ENCODE peak calls at places on chromosome 19, in ten cellular contexts. H is naive thymus-derived CD8-positive, alpha-beta T cell; D is activated CD4-positive, CD25-positive, alpha-beta regulatory T cell; V is activated naive CD4-positive, alpha-beta T cell treated with Interleukin-2 at 50 U/mL for 16 hours; T is heart right ventricle; K is astrocyte of the spinal cord; L is T-helper 17 cell; R is NCI-H1092; I is NCI-H345; N is RWPE2. J is an unnamed sample.

GRCh38 chr19:46404039-46404883 is 9.1 kb downstream of the CCDC8 start:
- DNase-seq in H (no peak), D (no peak), V (no peak), T (peak), K (peak), L (no peak), R (no peak), I (no peak), N (no peak), J (no peak)

GRCh38 chr19:35495107-35496064 is 5.1 kb upstream of the KRTDAP start:
- DNase-seq in H (peak), D (peak), V (peak), T (peak), K (peak), L (peak), R (no peak), I (peak), N (no peak), J (peak)

GRCh38 chr19:50323782-50324133 is 5.4 kb downstream of the KCNC3 start:
- DNase-seq in H (no peak), D (no peak), V (no peak), T (no peak), K (no peak), L (no peak), R (no peak), I (no peak), N (no peak), J (no peak)

GRCh38 chr19:34734601-34735103 is 609 bp downstream of the ZNF181 start:
- DNase-seq in H (no peak), D (no peak), V (no peak), T (no peak), K (no peak), L (no peak), R (no peak), I (no peak), N (no peak), J (peak)

GRCh38 chr19:2503521-2504109 is 27.7 kb downstream of the GADD45B start:
- DNase-seq in H (peak), D (peak), V (peak), T (no peak), K (peak), L (peak), R (no peak), I (no peak), N (peak), J (no peak)

GRCh38 chr19:19081642-19082151 is 17.9 kb downstream of the SLC25A42 start:
- DNase-seq in H (no peak), D (no peak), V (no peak), T (peak), K (no peak), L (no peak), R (no peak), I (no peak), N (no peak), J (no peak)

GRCh38 chr19:40589723-40590429 is 11.3 kb upstream of the LTBP4 start:
- DNase-seq in H (no peak), D (no peak), V (no peak), T (no peak), K (no peak), L (no peak), R (no peak), I (no peak), N (no peak), J (no peak)

GRCh38 chr19:38425810-38426466 is at the start of gene RASGRP4:
- DNase-seq in H (peak), D (peak), V (peak), T (peak), K (no peak), L (peak), R (no peak), I (no peak), N (no peak), J (no peak)

GRCh38 chr19:3517638-3518037 is 11.5 kb downstream of the FZR1 start:
- DNase-seq in H (no peak), D (no peak), V (no peak), T (no peak), K (no peak), L (no peak), R (no peak), I (no peak), N (no peak), J (no peak)

GRCh38 chr19:12139885-12140544 is at the start of gene ZNF20:
- DNase-seq in H (peak), D (peak), V (peak), T (peak), K (peak), L (peak), R (peak), I (peak), N (peak), J (peak)

GRCh38 chr19:43476606-43477005 is 11.2 kb upstream of the LYPD3 start:
- DNase-seq in H (no peak), D (no peak), V (no peak), T (no peak), K (peak), L (no peak), R (no peak), I (no peak), N (no peak), J (no peak)

GRCh38 chr19:4327252-4327876 is 11.3 kb downstream of the STAP2 start:
- DNase-seq in H (peak), D (peak), V (peak), T (peak), K (peak), L (peak), R (no peak), I (peak), N (no peak), J (no peak)

GRCh38 chr19:51552996-51553725 is 17.9 kb upstream of the ZNF175 start:
- DNase-seq in H (peak), D (peak), V (peak), T (peak), K (peak), L (peak), R (no peak), I (no peak), N (no peak), J (no peak)

GRCh38 chr19:45128806-45129205 is 32.0 kb downstream of the NKPD1 start:
- DNase-seq in H (no peak), D (no peak), V (no peak), T (no peak), K (no peak), L (no peak), R (no peak), I (no peak), N (no peak), J (no peak)